ENCODE peak calls at places on chromosomes 12 and 14, in seven cellular contexts. G is GM13977, M is endothelial cell, V is left ventricle myocardium inferior, W is tibial artery, C is heart right ventricle, X is stomach. D is an unnamed sample.

GRCh38 chr12:108622425-108622824 is 11.3 kb downstream of the SELPLG start:
- DNase-seq in V (no peak), M (peak), X (no peak), W (no peak), G (no peak), C (peak), D (no peak)

GRCh38 chr14:106844608-106845285 is 1318.4 kb downstream of the TMEM121 start:
- DNase-seq in X (peak), W (peak), G (peak), C (peak), V (peak), M (no peak), D (peak)

GRCh38 chr12:57490126-57490525 is 2.3 kb downstream of the MARS1 start:
- DNase-seq in W (no peak), X (no peak), G (no peak), V (no peak), M (no peak), C (no peak), D (no peak)

GRCh38 chr12:121789233-121789781 is 4.2 kb downstream of the RHOF start:
- DNase-seq in W (no peak), X (no peak), V (no peak), C (no peak), M (no peak), G (no peak), D (peak)

GRCh38 chr14:67395876-67396189 is 16.1 kb downstream of the PLEK2 start:
- DNase-seq in W (no peak), X (no peak), V (no peak), M (no peak), C (no peak), G (no peak), D (no peak)

GRCh38 chr14:32109676-32110075 is 32.6 kb downstream of the ARHGAP5 start:
- DNase-seq in C (no peak), X (no peak), W (no peak), M (no peak), G (no peak), V (no peak), D (no peak)

GRCh38 chr12:110343114-110343513 is 60.4 kb downstream of the ANAPC7 start:
- DNase-seq in W (no peak), X (no peak), V (no peak), M (no peak), C (no peak), G (no peak), D (no peak)

GRCh38 chr14:94295360-94296180 is 2.5 kb upstream of the SERPINA10 start:
- DNase-seq in X (no peak), V (no peak), M (no peak), G (no peak), C (no peak), W (no peak), D (no peak)

GRCh38 chr12:93094988-93095737 is 166.1 kb upstream of the EEA1 start:
- DNase-seq in G (peak), W (no peak), M (no peak), X (no peak), C (no peak), V (no peak), D (no peak)

GRCh38 chr12:85424581-85425348 is 144.7 kb downstream of the ALX1 start:
- DNase-seq in V (no peak), G (peak), X (peak), M (peak), W (no peak), C (no peak), D (no peak)

GRCh38 chr14:69226736-69227135 is 33.2 kb upstream of the GALNT16 start:
- DNase-seq in V (no peak), M (no peak), W (no peak), X (no peak), C (no peak), G (no peak), D (no peak)

GRCh38 chr14:94575730-94576585 is 5.3 kb upstream of the SERPINA5 start:
- DNase-seq in W (peak), X (peak), M (no peak), V (no peak), G (no peak), C (no peak), D (no peak)

GRCh38 chr14:70052990-70053389 is 135.8 kb downstream of the SLC8A3 start:
- DNase-seq in C (no peak), V (no peak), G (no peak), M (peak), W (no peak), X (no peak), D (no peak)

GRCh38 chr12:25976289-25976688 is 17.8 kb downstream of the RASSF8 start:
- DNase-seq in X (no peak), M (no peak), W (no peak), G (no peak), V (no peak), C (no peak), D (no peak)

GRCh38 chr14:90666571-90666970 is 149.7 kb downstream of the TTC7B start:
- DNase-seq in W (no peak), X (no peak), M (no peak), G (no peak), V (no peak), C (no peak), D (no peak)

GRCh38 chr14:84927096-84927910 is 602.6 kb upstream of the FLRT2 start:
- DNase-seq in V (no peak), W (no peak), M (no peak), G (no peak), X (no peak), C (no peak), D (no peak)

GRCh38 chr12:123150804-123151678 is at the start of gene PITPNM2:
- DNase-seq in V (peak), X (peak), M (peak), C (peak), W (peak), G (peak), D (peak)

GRCh38 chr12:18153826-18154225 is 63.8 kb upstream of the RERGL start:
- DNase-seq in C (no peak), X (no peak), M (no peak), W (no peak), V (no peak), G (no peak), D (no peak)

GRCh38 chr14:96080571-96080970 is 41.4 kb downstream of the C14orf132 start:
- DNase-seq in M (no peak), W (no peak), V (no peak), C (no peak), X (no peak), G (no peak), D (no peak)

GRCh38 chr12:19288603-19289244 is 150.6 kb upstream of the AEBP2 start:
- DNase-seq in W (no peak), C (no peak), X (no peak), M (no peak), G (peak), V (no peak), D (no peak)

GRCh38 chr12:89082354-89082753 is 269.9 kb downstream of the DUSP6 start:
- DNase-seq in W (no peak), X (no peak), V (no peak), C (no peak), G (no peak), M (no peak), D (no peak)

GRCh38 chr14:33564774-33565630 is 385.9 kb downstream of the EGLN3 start:
- DNase-seq in C (no peak), M (peak), G (peak), X (no peak), V (no peak), W (no peak), D (no peak)

GRCh38 chr12:89327477-89328094 is 24.7 kb downstream of the DUSP6 start:
- DNase-seq in W (no peak), V (no peak), C (no peak), X (no peak), M (no peak), G (no peak), D (no peak)

GRCh38 chr14:74965770-74966153 is 10.4 kb upstream of the PGF start:
- DNase-seq in C (no peak), W (no peak), X (no peak), V (no peak), G (no peak), M (no peak), D (no peak)

GRCh38 chr12:80857311-80857710 is 80.4 kb downstream of the LIN7A start:
- DNase-seq in M (no peak), W (no peak), C (no peak), V (no peak), X (no peak), G (no peak), D (no peak)

GRCh38 chr12:81274619-81275018 is 196.7 kb downstream of the ACSS3 start:
- DNase-seq in V (no peak), W (no peak), X (no peak), M (no peak), C (no peak), G (no peak), D (no peak)

GRCh38 chr12:65962921-65963883 is 138.9 kb downstream of the HMGA2 start:
- DNase-seq in W (no peak), G (no peak), V (no peak), M (peak), C (no peak), X (no peak), D (no peak)
- TF ChIP-seq CTCF in W (no peak), G (peak), V (peak), M (no peak), C (peak), X (no peak), D (no peak)

GRCh38 chr12:49974231-49974675 is 1.5 kb downstream of the AQP6 start:
- DNase-seq in C (peak), V (peak), W (peak), M (peak), G (no peak), X (peak), D (peak)
- TF ChIP-seq CTCF in C (peak), V (peak), W (peak), M (no peak), G (no peak), X (peak), D (peak)

GRCh38 chr14:99274346-99275221 is 2.6 kb upstream of the BCL11B start:
- DNase-seq in W (peak), V (peak), G (peak), M (peak), C (peak), X (peak), D (no peak)
- TF ChIP-seq CTCF in W (no peak), V (peak), G (peak), M (no peak), C (peak), X (no peak), D (peak)

DNA sequence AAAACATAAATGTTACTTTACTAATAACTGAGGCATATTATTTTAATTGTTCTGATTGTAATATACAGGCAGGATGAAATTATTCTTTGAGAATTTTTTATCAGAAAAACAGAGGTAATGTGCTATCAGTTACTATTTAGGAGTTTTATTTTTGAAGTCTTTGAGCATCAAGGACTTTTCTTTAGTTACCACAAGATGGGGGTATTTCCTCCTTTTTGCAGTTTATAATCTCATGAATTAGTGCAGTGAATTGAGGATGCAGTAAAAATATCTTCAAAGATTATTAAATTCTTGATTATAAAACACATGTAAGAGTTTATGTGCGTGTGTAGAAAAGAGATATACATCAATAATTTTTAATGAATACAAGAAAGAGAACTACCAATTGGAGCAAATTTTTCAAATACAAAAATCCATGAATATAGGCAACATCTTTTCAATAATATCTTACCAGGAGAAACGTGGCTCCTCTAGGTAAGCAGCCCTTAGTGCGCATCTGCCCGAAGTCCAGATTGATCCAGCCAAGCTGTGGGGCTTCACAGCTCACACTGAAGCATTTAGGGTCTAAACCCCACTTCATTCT is 71.6 kb downstream of the ERGIC2 start:
- DNase-seq in G (no peak), X (no peak), M (no peak), V (no peak), W (no peak), C (no peak), D (no peak)
- TF ChIP-seq CTCF in G (peak), X (no peak), M (peak), V (peak), W (no peak), C (peak), D (peak)

DNA sequence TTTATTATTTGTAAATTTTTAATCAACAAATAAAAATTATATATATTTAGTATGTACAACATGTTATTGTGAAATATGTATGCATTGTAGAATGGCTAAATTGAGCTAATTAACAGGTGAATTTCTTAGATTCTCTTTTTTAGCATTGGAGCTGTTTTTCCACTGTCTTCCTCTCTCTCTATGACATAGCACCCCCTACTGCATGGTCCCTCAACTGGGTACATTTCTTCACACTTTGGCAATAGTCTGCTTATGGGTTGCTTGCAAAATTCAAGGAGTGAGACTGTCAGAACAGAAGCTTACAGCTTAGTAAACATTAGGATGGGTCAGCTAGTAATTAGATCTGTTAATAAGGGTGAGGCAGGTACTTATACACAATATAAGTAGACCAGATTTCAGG is 658.5 kb upstream of the MGAT4C start:
- DNase-seq in X (no peak), M (peak), W (no peak), G (peak), C (no peak), V (no peak), D (no peak)
- TF ChIP-seq CTCF in X (no peak), M (peak), W (peak), G (peak), C (peak), V (peak), D (no peak)

GRCh38 chr12:47753021-47754001 is 5.4 kb downstream of the RAPGEF3 start:
- DNase-seq in C (peak), V (peak), M (peak), W (peak), G (no peak), X (peak), D (peak)
- TF ChIP-seq CTCF in C (no peak), V (peak), M (no peak), W (peak), G (no peak), X (no peak), D (no peak)

DNA sequence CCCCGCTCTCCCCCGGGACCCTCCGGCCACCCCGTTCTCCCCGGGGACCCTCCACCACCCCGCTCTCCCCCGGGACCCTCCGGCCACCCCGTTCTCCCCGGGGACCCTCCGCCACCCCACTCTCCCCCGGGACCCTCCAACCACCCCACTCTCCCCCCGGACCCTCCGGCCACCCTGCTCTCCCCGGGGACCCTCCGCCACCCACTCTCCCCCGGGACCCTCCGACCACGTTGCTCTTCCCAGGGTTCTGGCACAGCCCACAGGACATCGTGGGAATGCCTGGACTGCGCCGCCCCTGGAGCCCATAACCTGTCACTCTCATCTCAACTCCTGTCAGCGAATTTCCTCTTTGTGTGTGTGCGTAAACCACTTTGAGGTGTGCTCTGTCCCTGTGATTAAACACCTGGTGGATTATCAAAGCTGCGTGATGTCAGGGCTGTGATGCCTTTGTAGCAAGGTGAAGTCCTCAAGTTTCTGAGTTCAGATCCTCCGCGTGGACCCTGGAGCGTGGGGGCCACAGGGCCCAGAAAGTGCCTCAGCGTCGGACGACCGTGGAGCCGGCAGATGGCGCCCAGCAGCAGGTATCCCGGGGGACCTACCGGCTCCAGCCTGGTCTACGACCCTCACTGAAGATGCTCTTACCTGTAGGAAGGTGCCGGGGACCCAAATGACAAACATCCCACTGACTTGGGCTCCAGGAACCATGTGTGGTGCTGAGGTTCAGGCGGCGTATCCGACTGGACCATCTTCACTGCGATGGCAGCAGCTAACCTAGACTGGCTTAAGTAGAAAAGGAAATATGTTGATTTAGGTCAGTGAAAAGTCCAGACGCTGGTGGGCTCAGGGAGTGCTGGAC is 63.2 kb upstream of the GALNT9 start:
- DNase-seq in C (no peak), G (no peak), W (peak), M (no peak), V (no peak), X (no peak), D (peak)
- TF ChIP-seq CTCF in C (no peak), G (no peak), W (no peak), M (no peak), V (no peak), X (no peak), D (no peak)

GRCh38 chr12:2017724-2018337 is 13.6 kb upstream of the DCP1B start:
- DNase-seq in V (no peak), C (peak), G (no peak), X (no peak), M (no peak), W (no peak), D (no peak)
- TF ChIP-seq CTCF in V (no peak), C (no peak), G (no peak), X (no peak), M (no peak), W (no peak), D (no peak)

GRCh38 chr12:130396667-130397066 is 59.0 kb downstream of the PIWIL1 start:
- DNase-seq in W (no peak), X (no peak), G (no peak), M (no peak), C (no peak), V (no peak), D (no peak)

GRCh38 chr12:130398089-130398848 is 60.6 kb downstream of the PIWIL1 start:
- DNase-seq in M (no peak), G (no peak), W (no peak), X (no peak), C (no peak), V (peak), D (no peak)

GRCh38 chr12:130405332-130405731 is 67.6 kb downstream of the PIWIL1 start:
- DNase-seq in M (no peak), V (no peak), G (no peak), X (no peak), C (no peak), W (no peak), D (no peak)

GRCh38 chr12:130401703-130402102 is 64.0 kb downstream of the PIWIL1 start:
- DNase-seq in V (no peak), W (no peak), M (no peak), G (no peak), C (no peak), X (no peak), D (no peak)
- TF ChIP-seq CTCF in V (peak), W (no peak), M (no peak), G (no peak), C (peak), X (no peak), D (no peak)

DNA sequence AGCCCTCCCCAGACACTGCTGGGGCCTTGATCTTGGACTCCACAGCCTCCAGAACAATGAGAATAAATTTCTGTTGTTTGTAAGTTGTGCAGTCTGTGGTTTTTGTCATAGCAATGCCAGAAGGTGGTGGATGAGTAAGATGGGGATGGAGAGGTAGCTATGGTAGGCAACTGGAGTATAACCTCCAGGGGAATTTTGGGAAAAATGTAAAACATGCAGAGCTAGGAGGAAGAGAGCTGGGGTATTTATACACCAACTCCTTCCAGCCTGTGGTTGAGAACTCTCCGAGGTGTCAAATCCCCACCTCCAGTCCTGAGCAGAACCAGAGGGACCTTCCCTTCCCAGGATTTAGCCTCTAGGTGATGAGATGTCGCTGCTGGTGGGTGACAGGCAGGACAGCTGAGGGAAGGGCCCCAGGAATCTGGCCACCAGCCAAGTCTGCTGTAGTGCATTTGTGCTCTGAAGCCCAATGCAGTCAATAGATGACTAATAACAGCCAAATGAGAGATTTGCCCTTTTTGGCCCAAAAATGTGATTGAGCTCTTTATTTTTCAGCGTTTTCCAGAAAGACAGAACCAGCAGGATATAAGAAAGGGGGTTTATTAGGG is 19.1 kb upstream of the CEP170B start:
- DNase-seq in V (no peak), X (no peak), M (no peak), G (no peak), W (no peak), C (no peak), D (peak)
- TF ChIP-seq CTCF in V (no peak), X (no peak), M (no peak), G (no peak), W (no peak), C (no peak), D (no peak)